ENCODE peak calls at places on chromosomes 16 and 17, in eight cellular contexts. M is NB4; X is spleen; A is CD8-positive, alpha-beta memory T cell; B is mesenchymal stem cell; U is dorsolateral prefrontal cortex; Z is brain microvascular endothelial cell; C is mesendoderm. Y is an unnamed sample.
A peak's percentile ranks its signal among the peaks of the same experiment; 100 is the strongest.

GRCh38 chr17:55295411-55296170 is 30.8 kb downstream of the HLF start:
- DNase-seq in U (peak; percentile 42), Z (peak; percentile 52), M (peak; percentile 45), A (peak; percentile 40), X (no peak), C (peak; percentile 70), B (peak; percentile 43), Y (peak; percentile 60)

GRCh38 chr16:66365588-66365987 is 903 bp upstream of the CDH5 start:
- DNase-seq in Z (peak; percentile 29), B (no peak), U (no peak), X (no peak), A (no peak), M (no peak), C (no peak), Y (peak; percentile 88)

GRCh38 chr16:66147338-66147737 is 219.2 kb upstream of the CDH5 start:
- DNase-seq in U (no peak), M (no peak), C (no peak), B (no peak), A (no peak), X (no peak), Z (no peak), Y (no peak)

GRCh38 chr16:72467157-72467759 is 295.3 kb upstream of the PMFBP1 start:
- DNase-seq in Z (peak; percentile 31), X (no peak), U (no peak), B (peak; percentile 60), C (peak; percentile 81), M (peak; percentile 60), A (no peak), Y (peak; percentile 79)

GRCh38 chr17:4175921-4176802 is 33.2 kb downstream of the CYB5D2 start:
- DNase-seq in Z (peak; percentile 18), U (no peak), B (no peak), A (peak; percentile 16), C (no peak), M (no peak), X (peak; percentile 73), Y (no peak)

GRCh38 chr17:46013127-46013501 is 14.1 kb downstream of the STH start:
- DNase-seq in A (no peak), B (no peak), U (no peak), C (no peak), M (no peak), Z (no peak), X (peak; percentile 66), Y (no peak)

GRCh38 chr17:76735586-76736348 is 1.4 kb downstream of the SRSF2 start:
- DNase-seq in A (no peak), X (no peak), U (no peak), B (no peak), Z (no peak), M (peak; percentile 22), C (no peak), Y (no peak)

GRCh38 chr17:52024296-52024870 is 134.1 kb downstream of the CA10 start:
- DNase-seq in A (no peak), B (no peak), Z (no peak), X (no peak), M (no peak), C (peak; percentile 49), U (no peak), Y (no peak)

GRCh38 chr17:72479113-72479512 is 358.3 kb downstream of the SOX9 start:
- DNase-seq in U (no peak), Z (no peak), X (peak; percentile 14), B (no peak), C (no peak), M (no peak), A (no peak), Y (no peak)

GRCh38 chr16:3480901-3481695 is 14.2 kb downstream of the C16orf90 start:
- DNase-seq in B (no peak), Z (no peak), M (no peak), U (no peak), X (no peak), C (peak; percentile 78), A (no peak), Y (no peak)

GRCh38 chr16:89395150-89396142 is 94.9 kb downstream of the ANKRD11 start:
- DNase-seq in A (no peak), U (peak; percentile 82), Z (peak; percentile 95), M (no peak), C (no peak), X (no peak), B (peak; percentile 92), Y (peak; percentile 99)

GRCh38 chr17:18851206-18851605 is 6.7 kb upstream of the PRPSAP2 start:
- DNase-seq in Z (no peak), M (no peak), C (no peak), U (no peak), X (no peak), A (no peak), B (no peak), Y (no peak)

GRCh38 chr17:77508047-77508715 is 367.4 kb downstream of the SEC14L1 start:
- DNase-seq in A (no peak), U (no peak), B (peak; percentile 18), M (peak; percentile 46), C (no peak), Z (no peak), X (peak; percentile 22), Y (no peak)

GRCh38 chr17:69729937-69730336 is 315.4 kb downstream of the MAP2K6 start:
- DNase-seq in Z (no peak), C (no peak), A (no peak), M (no peak), U (no peak), B (no peak), X (no peak), Y (peak; percentile 84)

GRCh38 chr17:57654040-57654775 is 90.9 kb downstream of the CCDC182 start:
- DNase-seq in C (no peak), A (no peak), U (no peak), X (no peak), Z (no peak), M (no peak), B (no peak), Y (no peak)

GRCh38 chr17:3647769-3648540 is 11.4 kb downstream of the CTNS start:
- DNase-seq in B (peak; percentile 60), M (peak; percentile 57), A (no peak), C (peak; percentile 71), U (peak; percentile 79), Z (peak; percentile 52), X (no peak), Y (peak; percentile 73)

GRCh38 chr17:44092051-44092450 is 21.5 kb downstream of the G6PC3 start:
- DNase-seq in A (no peak), U (no peak), C (no peak), X (no peak), B (no peak), Z (no peak), M (no peak), Y (no peak)

GRCh38 chr16:26992661-26993365 is 73.9 kb upstream of the C16orf82 start:
- DNase-seq in B (no peak), C (peak; percentile 46), Z (no peak), M (no peak), U (no peak), A (no peak), X (no peak), Y (no peak)

GRCh38 chr17:61366076-61366714 is 33.4 kb upstream of the TBX2 start:
- DNase-seq in U (no peak), A (no peak), Z (no peak), C (no peak), M (no peak), X (peak; percentile 25), B (no peak), Y (peak; percentile 12)

GRCh38 chr17:68006797-68007196 is 10.5 kb upstream of the C17orf58 start:
- DNase-seq in X (peak; percentile 22), A (no peak), Z (no peak), B (no peak), U (peak; percentile 9), M (no peak), C (no peak), Y (no peak)

GRCh38 chr17:68016838-68017237 is 18.7 kb upstream of the KPNA2 start:
- DNase-seq in U (no peak), A (no peak), Z (no peak), B (no peak), M (no peak), X (no peak), C (no peak), Y (no peak)

GRCh38 chr17:68015081-68015723 is 18.9 kb upstream of the C17orf58 start:
- DNase-seq in A (no peak), M (no peak), X (peak; percentile 56), Z (no peak), C (no peak), B (no peak), U (no peak), Y (no peak)

GRCh38 chr17:68013385-68013784 is 17.1 kb upstream of the C17orf58 start:
- DNase-seq in B (no peak), C (no peak), M (no peak), U (no peak), A (no peak), X (no peak), Z (no peak), Y (no peak)

DNA sequence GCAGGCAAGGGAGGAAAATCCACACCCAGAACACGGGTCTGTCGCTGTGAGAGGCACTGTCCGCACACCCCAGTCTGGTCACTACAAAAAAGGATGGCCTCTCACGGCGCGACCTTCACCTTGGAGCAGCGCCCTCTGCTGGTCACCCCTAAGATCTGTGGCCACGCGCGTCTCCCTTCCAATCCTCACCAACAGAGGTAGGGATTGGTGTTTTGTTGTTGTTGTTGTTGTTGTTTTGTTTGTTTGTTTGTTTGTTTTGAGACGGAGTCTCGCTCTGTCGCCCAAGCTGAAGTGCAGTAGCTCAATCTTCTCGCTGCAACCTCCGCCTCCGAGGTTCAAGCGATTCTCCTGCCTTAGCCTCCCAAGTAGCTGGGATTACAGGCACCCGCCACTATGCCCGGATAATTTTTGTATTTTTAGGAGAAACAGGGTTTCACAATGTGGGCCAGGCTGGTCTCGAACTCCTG is 15.0 kb upstream of the C17orf58 start:
- DNase-seq in M (peak; percentile 60), C (peak; percentile 70), A (peak; percentile 55), Z (no peak), B (peak; percentile 38), U (no peak), X (peak; percentile 87), Y (peak; percentile 46)
- H3K4me3 ChIP-seq in M (no peak overlapping the region), C (no peak overlapping the region), A (peak overlapping the region; percentile 20), Z (no peak overlapping the region), B (no peak overlapping the region), U (no peak overlapping the region), X (no peak overlapping the region), Y (no peak overlapping the region)

GRCh38 chr16:1537763-1538289 is 4.4 kb downstream of the TMEM204 start:
- DNase-seq in U (no peak), Z (no peak), B (no peak), M (peak; percentile 87), X (no peak), A (no peak), C (no peak), Y (no peak)
- H3K4me3 ChIP-seq in U (no peak overlapping the region), Z (no peak overlapping the region), B (no peak overlapping the region), M (no peak overlapping the region), X (no peak overlapping the region), A (peak overlapping the region; percentile 40), C (no peak overlapping the region), Y (no peak overlapping the region)

DNA sequence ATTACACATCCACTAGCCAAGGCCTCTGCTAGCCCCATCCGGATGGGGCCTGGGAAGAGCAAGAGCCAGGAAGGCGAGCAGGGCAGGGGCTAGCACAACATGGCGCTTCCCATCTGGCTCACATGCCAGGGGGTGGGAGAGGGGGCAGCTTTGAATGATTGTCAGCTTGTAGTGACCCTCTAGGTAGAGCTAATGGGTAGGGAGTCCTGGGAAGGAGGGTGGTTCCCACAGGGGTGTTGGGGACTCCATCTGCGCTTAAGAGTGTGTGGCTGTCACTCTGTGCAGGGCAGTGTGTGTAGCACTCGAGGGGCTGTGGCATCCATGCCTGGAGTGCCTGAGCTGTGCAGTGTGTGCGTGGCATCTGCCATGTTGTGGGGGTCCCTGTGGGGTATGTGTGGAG is 24.5 kb downstream of the ARHGAP23 start:
- DNase-seq in M (no peak), B (peak; percentile 51), A (no peak), C (peak; percentile 54), X (no peak), U (no peak), Z (no peak), Y (no peak)
- H3K4me3 ChIP-seq in M (no peak overlapping the region), B (no peak overlapping the region), A (no peak overlapping the region), C (no peak overlapping the region), X (peak overlapping the region; percentile 19), U (no peak overlapping the region), Z (no peak overlapping the region), Y (no peak overlapping the region)

GRCh38 chr17:82959990-82960418 is 119.4 kb upstream of the METRNL start:
- DNase-seq in B (no peak), Z (no peak), M (no peak), X (peak; percentile 45), A (no peak), U (no peak), C (no peak), Y (no peak)
- H3K4me3 ChIP-seq in B (no peak overlapping the region), Z (no peak overlapping the region), M (no peak overlapping the region), X (no peak overlapping the region), A (no peak overlapping the region), U (no peak overlapping the region), C (no peak overlapping the region), Y (no peak overlapping the region)